ENCODE peak calls at places on chromosomes 4 and X, in eight cellular contexts. Q is transverse colon, L is K562, F is HCT116, J is SK-N-MC, D is sigmoid colon, I is Panc1, U is upper lobe of left lung. V is an unnamed sample.

GRCh38 chrX:3178329-3178728 is 137.1 kb downstream of the ARSF start:
- DNase-seq in Q (no peak), L (no peak), F (no peak), J (no peak), D (no peak), I (no peak), U (no peak), V (no peak)

GRCh38 chr4:171101845-171102244 is 711.4 kb upstream of the GALNTL6 start:
- DNase-seq in Q (no peak), L (no peak), F (no peak), J (no peak), D (no peak), I (no peak), U (no peak), V (no peak)

GRCh38 chr4:142846105-142846728 is at the start of gene INPP4B:
- DNase-seq in Q (peak; percentile 41), L (no peak), F (peak; percentile 13), J (no peak), D (peak; percentile 79), I (no peak), U (peak; percentile 88), V (peak; percentile 34)

GRCh38 chr4:108149588-108150380 is 18.9 kb downstream of the LEF1 start:
- DNase-seq in Q (no peak), L (no peak), F (no peak), J (no peak), D (no peak), I (no peak), U (no peak), V (no peak)

GRCh38 chr4:7556558-7556957 is 121.8 kb upstream of the PSAPL1 start:
- DNase-seq in Q (no peak), L (no peak), F (no peak), J (no peak), D (no peak), I (no peak), U (no peak), V (no peak)

GRCh38 chr4:171651071-171651470 is 162.1 kb upstream of the GALNTL6 start:
- DNase-seq in Q (no peak), L (no peak), F (no peak), J (no peak), D (no peak), I (no peak), U (no peak), V (no peak)

GRCh38 chr4:41213563-41214157 is 682 bp downstream of the APBB2 start:
- DNase-seq in Q (peak; percentile 30), L (no peak), F (no peak), J (no peak), D (peak; percentile 73), I (no peak), U (no peak), V (no peak)

GRCh38 chr4:123317211-123317610 is 79.4 kb upstream of the SPRY1 start:
- DNase-seq in Q (no peak), L (no peak), F (no peak), J (no peak), D (no peak), I (no peak), U (no peak), V (no peak)

GRCh38 chr4:2321279-2322196 is 59.6 kb upstream of the MXD4 start:
- DNase-seq in Q (no peak), L (no peak), F (no peak), J (no peak), D (no peak), I (no peak), U (peak; percentile 62), V (no peak)

GRCh38 chrX:30241724-30242415 is at the start of gene MAGEB4:
- DNase-seq in Q (no peak), L (no peak), F (no peak), J (no peak), D (no peak), I (no peak), U (no peak), V (no peak)

GRCh38 chrX:1528884-1529203 is 8.1 kb downstream of the P2RY8 start:
- DNase-seq in Q (no peak), L (no peak), F (no peak), J (no peak), D (no peak), I (no peak), U (no peak), V (no peak)

DNA sequence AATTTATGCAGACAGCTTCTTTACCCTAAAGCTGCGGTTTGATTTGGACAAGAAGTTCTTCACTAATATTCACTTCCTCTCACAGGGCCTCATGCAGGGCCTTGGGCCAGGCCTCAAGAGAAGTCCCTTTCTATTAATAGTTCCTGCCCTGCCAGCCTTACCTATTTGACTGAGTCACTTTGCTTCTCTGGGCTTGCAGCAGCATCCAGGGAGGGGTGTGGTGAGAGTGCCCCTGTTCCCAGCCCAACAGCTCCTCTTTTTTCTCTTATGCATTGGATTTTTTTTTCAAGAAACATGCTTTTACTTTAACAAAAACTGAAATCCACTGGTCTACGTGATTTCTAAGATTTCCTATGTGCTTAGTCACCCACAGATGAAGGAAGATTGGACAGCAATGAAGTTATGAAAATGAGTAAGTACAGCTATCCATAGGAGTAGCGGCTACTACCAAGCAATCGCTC is 26.7 kb downstream of the FAM156B start:
- DNase-seq in Q (peak; percentile 24), L (no peak), F (no peak), J (no peak), D (peak; percentile 70), I (no peak), U (no peak), V (peak; percentile 44)
- H3K4me3 ChIP-seq in Q (no peak overlapping the region), L (no peak overlapping the region), F (no peak overlapping the region), J (peak overlapping the region; percentile 54), D (no peak overlapping the region), I (no peak overlapping the region), U (no peak overlapping the region), V (no peak overlapping the region)

GRCh38 chr4:128463006-128463405 is 175.4 kb upstream of the PGRMC2 start:
- DNase-seq in Q (no peak), L (no peak), F (no peak), J (no peak), D (no peak), I (no peak), U (no peak), V (no peak)

GRCh38 chr4:128465523-128465922 is 177.9 kb upstream of the PGRMC2 start:
- DNase-seq in Q (no peak), L (no peak), F (no peak), J (no peak), D (no peak), I (no peak), U (no peak), V (no peak)

GRCh38 chr4:128471576-128471975 is 184.0 kb upstream of the PGRMC2 start:
- DNase-seq in Q (no peak), L (peak; percentile 63), F (no peak), J (no peak), D (no peak), I (no peak), U (no peak), V (no peak)

GRCh38 chr4:128470492-128471053 is 183.0 kb upstream of the PGRMC2 start:
- DNase-seq in Q (no peak), L (no peak), F (no peak), J (peak; percentile 22), D (no peak), I (no peak), U (no peak), V (no peak)

GRCh38 chr4:128468485-128468989 is 180.9 kb upstream of the PGRMC2 start:
- DNase-seq in Q (peak; percentile 67), L (no peak), F (no peak), J (no peak), D (peak; percentile 82), I (no peak), U (no peak), V (peak; percentile 45)
- TF ChIP-seq POLR2AphosphoS5 in Q (peak; percentile 44), L (no peak), F (no peak), J (no peak), D (no peak), I (no peak), U (no peak), V (peak; percentile 32)

GRCh38 chr4:125776146-125776545 is 461.4 kb downstream of the FAT4 start:
- DNase-seq in Q (no peak), L (no peak), F (no peak), J (no peak), D (no peak), I (no peak), U (no peak), V (no peak)

GRCh38 chr4:125770814-125771398 is 456.2 kb downstream of the FAT4 start:
- DNase-seq in Q (no peak), L (no peak), F (no peak), J (no peak), D (no peak), I (no peak), U (no peak), V (no peak)

GRCh38 chr4:125772680-125773079 is 457.9 kb downstream of the FAT4 start:
- DNase-seq in Q (no peak), L (no peak), F (no peak), J (no peak), D (no peak), I (no peak), U (no peak), V (no peak)

GRCh38 chr4:125773502-125773901 is 458.7 kb downstream of the FAT4 start:
- DNase-seq in Q (no peak), L (no peak), F (no peak), J (no peak), D (no peak), I (no peak), U (no peak), V (no peak)
- H3K4me3 ChIP-seq in Q (no peak overlapping the region), L (no peak overlapping the region), F (no peak overlapping the region), J (no peak overlapping the region), D (no peak overlapping the region), I (no peak overlapping the region), U (no peak overlapping the region), V (no peak overlapping the region)

GRCh38 chr4:95122001-95122400 is 364.2 kb downstream of the BMPR1B start:
- DNase-seq in Q (no peak), L (no peak), F (no peak), J (no peak), D (no peak), I (no peak), U (no peak), V (no peak)

GRCh38 chr4:95129036-95129435 is 371.3 kb downstream of the BMPR1B start:
- DNase-seq in Q (no peak), L (no peak), F (no peak), J (no peak), D (no peak), I (no peak), U (no peak), V (no peak)

GRCh38 chr4:95129708-95130343 is 372.1 kb downstream of the BMPR1B start:
- DNase-seq in Q (no peak), L (no peak), F (peak; percentile 73), J (peak; percentile 99), D (no peak), I (peak; percentile 30), U (no peak), V (no peak)

GRCh38 chr4:95120456-95120855 is 362.7 kb downstream of the BMPR1B start:
- DNase-seq in Q (no peak), L (no peak), F (no peak), J (no peak), D (no peak), I (no peak), U (no peak), V (no peak)

DNA sequence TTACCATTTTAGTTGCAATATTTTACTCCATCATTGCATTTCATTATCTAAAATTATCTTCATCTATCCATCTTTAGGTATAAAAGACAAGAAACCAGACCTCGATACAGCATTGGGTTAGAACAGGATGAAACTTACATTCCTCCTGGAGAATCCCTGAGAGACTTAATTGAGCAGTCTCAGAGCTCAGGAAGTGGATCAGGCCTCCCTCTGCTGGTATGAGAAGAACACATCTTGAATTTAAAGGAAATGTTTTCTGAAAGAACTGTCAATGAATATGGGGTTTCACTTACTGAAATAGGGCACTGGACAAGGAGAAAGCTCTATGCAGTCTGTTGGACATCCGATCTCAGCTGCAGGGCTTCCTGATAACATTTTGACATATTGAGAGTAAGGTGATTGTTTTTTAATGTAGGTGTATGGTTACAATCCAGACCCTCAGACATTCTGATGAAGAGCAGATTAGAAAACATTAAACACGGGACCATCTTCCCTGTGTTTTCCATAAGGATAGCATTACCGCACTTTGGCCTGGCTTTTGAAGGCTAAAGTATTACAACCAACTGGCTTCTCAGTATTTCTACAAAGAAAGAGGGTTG is 367.2 kb downstream of the BMPR1B start:
- DNase-seq in Q (no peak), L (no peak), F (peak; percentile 56), J (peak; percentile 66), D (no peak), I (peak; percentile 7), U (no peak), V (no peak)
- TF ChIP-seq POLR2AphosphoS5 in Q (no peak), L (no peak), F (no peak), J (no peak), D (no peak), I (no peak), U (no peak), V (no peak)